ENCODE peak calls at places on chromosomes 2 and 18, in five cellular contexts. D is small intestine, Y is adipocyte, V is aorta, H is SJSA1. T is an unnamed sample. For H3K27me3, H3K4me1 and H3K36me3, the result is how much of the 10 kb centered on the place peaks cover.

GRCh38 chr18:48775372-48776160 is 175.2 kb downstream of the SMAD7 start:
- DNase-seq in H (no peak), Y (no peak), D (no peak), V (no peak), T (no peak)

GRCh38 chr18:70289351-70290330 is 796 bp downstream of the SOCS6 start:
- DNase-seq in H (peak), V (peak), Y (peak), D (peak), T (peak)

GRCh38 chr2:171531291-171531690 is 9.0 kb downstream of the CYBRD1 start:
- DNase-seq in H (peak), D (no peak), Y (peak), V (peak), T (no peak)

GRCh38 chr2:188610050-188610444 is 318.4 kb downstream of the GULP1 start:
- DNase-seq in Y (no peak), H (no peak), D (no peak), V (no peak), T (no peak)

GRCh38 chr2:120379916-120380893 is 34.3 kb downstream of the INHBB start:
- DNase-seq in Y (no peak), D (peak), H (no peak), V (peak), T (no peak)

GRCh38 chr2:157995117-157995516 is 106.6 kb upstream of the UPP2 start:
- DNase-seq in Y (peak), V (no peak), H (no peak), D (no peak), T (no peak)

GRCh38 chr2:136378712-136379595 is 261.0 kb upstream of the CXCR4 start:
- DNase-seq in Y (peak), V (peak), D (peak), H (peak), T (peak)

GRCh38 chr2:224145751-224146355 is 106.8 kb upstream of the SERPINE2 start:
- DNase-seq in H (peak), D (peak), V (peak), Y (peak), T (no peak)

GRCh38 chr2:67694464-67694863 is 297.3 kb downstream of the ETAA1 start:
- DNase-seq in Y (no peak), H (no peak), V (no peak), D (no peak), T (peak)

GRCh38 chr18:778194-779007 is 33.6 kb downstream of the YES1 start:
- DNase-seq in D (peak), H (no peak), V (no peak), Y (peak), T (no peak)

GRCh38 chr2:232335859-232336215 is 42.7 kb upstream of the ALPP start:
- DNase-seq in D (no peak), H (no peak), V (no peak), Y (no peak), T (no peak)

GRCh38 chr2:54522624-54523281 is 66.6 kb downstream of the SPTBN1 start:
- DNase-seq in V (no peak), H (peak), Y (peak), D (peak), T (peak)

GRCh38 chr2:136381722-136382633 is 264.0 kb upstream of the CXCR4 start:
- DNase-seq in Y (no peak), H (no peak), D (peak), V (no peak), T (peak)

GRCh38 chr2:62672601-62673000 is 32.9 kb upstream of the EHBP1 start:
- DNase-seq in D (no peak), V (no peak), H (peak), Y (peak), T (peak)

GRCh38 chr18:59612461-59612860 is 84.8 kb downstream of the CCBE1 start:
- DNase-seq in Y (peak), H (no peak), D (no peak), V (no peak), T (no peak)

GRCh38 chr2:162090109-162090508 is 16.1 kb upstream of the DPP4 start:
- DNase-seq in V (no peak), H (no peak), Y (peak), D (peak), T (no peak)

GRCh38 chr2:63742592-63742991 is 99.1 kb upstream of the UGP2 start:
- DNase-seq in H (no peak), D (no peak), Y (no peak), V (no peak), T (no peak)

GRCh38 chr2:101974663-101975062 is 17.1 kb upstream of the IL1R2 start:
- DNase-seq in D (no peak), V (no peak), Y (no peak), H (peak), T (no peak)

GRCh38 chr2:199444749-199445148 is 13.0 kb downstream of the SATB2 start:
- DNase-seq in H (no peak), D (no peak), V (no peak), Y (no peak), T (no peak)

GRCh38 chr2:7634370-7634769 is 717.2 kb downstream of the RNF144A start:
- DNase-seq in H (no peak), V (no peak), Y (no peak), D (no peak), T (no peak)

GRCh38 chr2:221600388-221600787 is 28.3 kb upstream of the EPHA4 start:
- DNase-seq in V (no peak), Y (no peak), H (no peak), D (no peak), T (no peak)

GRCh38 chr2:74864728-74865722 is 31.1 kb downstream of the HK2 start:
- DNase-seq in Y (no peak), V (no peak), H (peak), D (no peak), T (no peak)

GRCh38 chr2:109719871-109720270 is 74.2 kb upstream of the RGPD5 start:
- DNase-seq in D (no peak), Y (no peak), H (no peak), V (no peak), T (no peak)

GRCh38 chr2:29032189-29032588 is 42.1 kb downstream of the PCARE start:
- DNase-seq in H (no peak), D (no peak), Y (no peak), V (no peak), T (no peak)

GRCh38 chr18:54630963-54631362 is 39.9 kb downstream of the DYNAP start:
- DNase-seq in H (no peak), D (no peak), Y (no peak), V (no peak), T (no peak)

GRCh38 chr18:76897257-76897656 is 74.9 kb downstream of the ZNF236 start:
- DNase-seq in D (no peak), V (no peak), Y (no peak), H (no peak), T (no peak)

GRCh38 chr2:48423376-48423775 is 106.6 kb upstream of the STON1 start:
- DNase-seq in V (no peak), H (peak), D (no peak), Y (peak), T (no peak)

GRCh38 chr2:28344756-28345291 is 47.8 kb upstream of the FOSL2 start:
- DNase-seq in H (no peak), V (peak), Y (no peak), D (no peak), T (peak)

GRCh38 chr2:129796216-129796615 is 183.2 kb upstream of the RAB6C start:
- DNase-seq in Y (no peak), D (no peak), H (no peak), V (no peak), T (no peak)

GRCh38 chr18:61901334-61901986 is 8.7 kb upstream of the RNF152 start:
- DNase-seq in D (peak), Y (peak), H (peak), V (no peak), T (peak)

GRCh38 chr18:74456409-74457042 is 582 bp downstream of the DIPK1C start:
- DNase-seq in D (no peak), V (no peak), H (no peak), Y (no peak), T (no peak)
- H3K27me3 ChIP-seq in D (under half), V (under half), H (half or more), Y (half or more), T (under half)

GRCh38 chr2:85413592-85414421 is 3.6 kb upstream of the CAPG start:
- DNase-seq in D (no peak), H (no peak), V (peak), Y (peak), T (no peak)
- H3K4me1 ChIP-seq in D (under half), H (under half), V (under half), Y (under half), T (under half)

DNA sequence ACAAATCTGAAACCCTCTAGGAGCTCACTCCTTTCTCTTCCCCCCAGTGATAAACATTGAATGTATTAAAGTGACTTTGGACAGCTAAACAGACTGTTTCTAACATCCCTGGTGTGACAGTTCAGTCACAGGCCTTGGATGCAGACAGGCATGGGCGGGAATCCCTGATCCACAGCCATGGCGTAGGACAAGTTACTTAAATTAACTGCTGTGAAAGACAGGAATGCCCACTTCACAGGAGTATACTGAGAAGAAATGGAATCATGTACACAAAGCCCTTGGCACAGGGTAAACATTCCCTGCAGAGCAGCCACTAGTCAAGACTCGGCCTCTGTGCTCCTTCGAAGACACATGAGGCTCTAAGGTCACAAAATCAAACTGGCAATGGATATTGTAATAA is 34.0 kb downstream of the FARSB start:
- DNase-seq in Y (no peak), V (no peak), H (no peak), D (no peak), T (no peak)
- H3K36me3 ChIP-seq in Y (half or more), V (under half), H (half or more), D (under half), T (half or more)

GRCh38 chr2:72927619-72928537 is 10.6 kb downstream of the EMX1 start:
- DNase-seq in V (peak), D (peak), H (no peak), Y (no peak), T (no peak)

GRCh38 chr2:72925328-72925943 is 8.1 kb downstream of the EMX1 start:
- DNase-seq in H (no peak), D (no peak), Y (no peak), V (no peak), T (no peak)

GRCh38 chr2:72927066-72927465 is 9.7 kb downstream of the EMX1 start:
- DNase-seq in Y (no peak), V (no peak), H (no peak), D (no peak), T (no peak)

GRCh38 chr2:72924353-72925240 is 7.3 kb downstream of the EMX1 start:
- DNase-seq in Y (no peak), H (no peak), D (no peak), V (no peak), T (no peak)

DNA sequence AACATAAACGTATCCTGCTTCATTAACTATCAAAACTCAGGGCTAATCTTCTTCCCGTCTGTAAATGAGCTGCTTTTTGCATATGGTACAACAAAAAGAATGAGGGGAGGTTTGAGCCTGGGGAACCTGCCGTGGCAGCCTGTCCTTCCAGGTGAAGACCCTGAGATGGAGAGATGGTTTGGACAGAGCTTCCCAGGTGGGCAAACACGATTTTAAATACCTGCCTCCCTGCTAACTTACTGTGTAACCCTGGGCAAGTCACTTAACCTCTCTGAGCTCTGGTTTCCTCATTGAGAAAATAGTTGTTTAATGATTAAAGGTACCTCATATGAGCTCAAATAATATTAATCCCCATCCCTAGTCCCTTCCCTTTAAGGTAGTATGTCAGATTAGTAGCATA is 9.0 kb downstream of the EMX1 start:
- DNase-seq in H (no peak), D (no peak), Y (no peak), V (no peak), T (no peak)
- H3K27me3 ChIP-seq in H (half or more), D (under half), Y (half or more), V (under half), T (under half)